ENCODE peak calls at places on chromosomes 12 and 14, in four cellular contexts. W is HepG2, M is A549, P is K562. V is an unnamed sample.

GRCh38 chr12:109387425-109388166 is 39.9 kb downstream of the MYO1H start:
- DNase-seq in W (peak; percentile 73), M (peak; percentile 43), P (peak; percentile 23), V (peak; percentile 13)

GRCh38 chr14:66070542-66071319 is 415.4 kb upstream of the CCDC196 start:
- DNase-seq in W (peak; percentile 18), M (peak; percentile 55), P (peak; percentile 76), V (no peak)

GRCh38 chr12:99259040-99259934 is 388.3 kb upstream of the GARIN6 start:
- DNase-seq in W (no peak), M (no peak), P (no peak), V (no peak)

GRCh38 chr14:62117010-62117717 is 354.9 kb downstream of the SNAPC1 start:
- DNase-seq in W (peak; percentile 38), M (peak; percentile 15), P (no peak), V (peak; percentile 83)

GRCh38 chr12:132560831-132561783 is 49.3 kb downstream of the LRCOL1 start:
- DNase-seq in W (peak; percentile 62), M (peak; percentile 89), P (peak; percentile 81), V (peak; percentile 51)

GRCh38 chr14:23300687-23301223 is 1.9 kb downstream of the PPP1R3E start:
- DNase-seq in W (peak; percentile 43), M (no peak), P (no peak), V (peak; percentile 13)

GRCh38 chr12:58509116-58509885 is 411.0 kb downstream of the LRIG3 start:
- DNase-seq in W (no peak), M (peak; percentile 2), P (no peak), V (peak; percentile 91)

GRCh38 chr14:68928770-68929550 is 50.1 kb downstream of the ACTN1 start:
- DNase-seq in W (no peak), M (no peak), P (no peak), V (no peak)

GRCh38 chr12:123119808-123120207 is 31.1 kb downstream of the PITPNM2 start:
- DNase-seq in W (no peak), M (no peak), P (no peak), V (no peak)

GRCh38 chr14:95157987-95158712 is 821 bp upstream of the DICER1 start:
- DNase-seq in W (peak; percentile 20), M (peak; percentile 57), P (peak; percentile 15), V (no peak)

GRCh38 chr12:103852498-103852992 is 11.5 kb upstream of the NT5DC3 start:
- DNase-seq in W (peak; percentile 75), M (no peak), P (no peak), V (peak; percentile 54)

GRCh38 chr14:77654001-77654431 is 37.6 kb upstream of the SPTLC2 start:
- DNase-seq in W (no peak), M (no peak), P (no peak), V (no peak)

GRCh38 chr14:56964885-56965284 is 154.6 kb upstream of the OTX2 start:
- DNase-seq in W (no peak), M (no peak), P (no peak), V (no peak)

GRCh38 chr14:51776102-51776894 is 84.1 kb upstream of the GNG2 start:
- DNase-seq in W (peak; percentile 52), M (peak; percentile 75), P (peak; percentile 25), V (peak; percentile 68)

GRCh38 chr12:18658829-18659228 is 79.0 kb downstream of the PLCZ1 start:
- DNase-seq in W (no peak), M (no peak), P (no peak), V (peak; percentile 15)

GRCh38 chr14:35526962-35527361 is 7.0 kb upstream of the INSM2 start:
- DNase-seq in W (no peak), M (no peak), P (no peak), V (no peak)
- TF ChIP-seq MAZ in W (no peak), M (no peak), P (no peak), V (no peak)

GRCh38 chr12:47079894-47080724 is at the start of gene AMIGO2:
- DNase-seq in W (no peak), M (peak; percentile 78), P (peak; percentile 59), V (peak; percentile 54)
- TF ChIP-seq RAD21 in W (no peak), M (peak; percentile 4), P (no peak), V (no peak)

GRCh38 chr12:114685869-114686268 is 1.9 kb upstream of the TBX3 start:
- DNase-seq in W (no peak), M (no peak), P (no peak), V (peak; percentile 71)
- TF ChIP-seq MAZ in W (no peak), M (no peak), P (no peak), V (no peak)

GRCh38 chr12:77120695-77121094 is 55.3 kb upstream of the E2F7 start:
- DNase-seq in W (no peak), M (no peak), P (no peak), V (peak; percentile 65)

GRCh38 chr12:77120156-77120555 is 54.8 kb upstream of the E2F7 start:
- DNase-seq in W (no peak), M (no peak), P (no peak), V (peak; percentile 79)

GRCh38 chr12:77122661-77123060 is 57.3 kb upstream of the E2F7 start:
- DNase-seq in W (no peak), M (no peak), P (no peak), V (peak; percentile 35)

GRCh38 chr12:77124767-77125166 is 59.4 kb upstream of the E2F7 start:
- DNase-seq in W (no peak), M (no peak), P (no peak), V (peak; percentile 49)

DNA sequence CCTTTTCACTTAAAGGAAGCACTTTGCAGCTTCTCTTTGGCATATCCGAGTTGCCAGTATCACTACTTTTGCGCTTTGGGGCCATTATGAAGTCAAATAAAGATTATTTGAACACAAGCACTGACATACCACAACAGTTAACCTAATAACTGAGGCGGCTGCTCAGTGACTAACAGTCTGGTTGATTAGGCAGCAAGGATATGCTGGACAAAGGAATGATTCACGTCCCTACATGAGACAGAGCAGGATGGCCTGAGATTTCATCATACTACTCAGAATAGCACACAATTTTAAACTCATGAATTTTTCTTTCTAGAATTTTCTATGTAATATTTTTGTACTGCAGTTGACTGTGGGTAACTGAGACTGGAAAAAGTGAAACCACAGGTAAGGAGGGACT is 56.9 kb upstream of the E2F7 start:
- DNase-seq in W (peak; percentile 13), M (no peak), P (no peak), V (peak; percentile 97)
- TF ChIP-seq RAD21 in W (no peak), M (no peak), P (no peak), V (peak; percentile 21)

GRCh38 chr14:36580141-36580855 is 2.1 kb downstream of the NKX2-8 start:
- DNase-seq in W (no peak), M (no peak), P (no peak), V (no peak)

GRCh38 chr14:36580856-36581831 is 1.3 kb downstream of the NKX2-8 start:
- DNase-seq in W (no peak), M (peak; percentile 45), P (no peak), V (peak; percentile 16)

GRCh38 chr14:36582874-36583241 is 444 bp upstream of the NKX2-8 start:
- DNase-seq in W (no peak), M (no peak), P (no peak), V (no peak)

GRCh38 chr14:36583242-36584166 is 1.1 kb upstream of the NKX2-8 start:
- DNase-seq in W (no peak), M (no peak), P (no peak), V (no peak)

GRCh38 chr14:36582011-36582873 is at the start of gene NKX2-8:
- DNase-seq in W (no peak), M (peak; percentile 49), P (peak; percentile 28), V (no peak)
- TF ChIP-seq MAZ in W (no peak), M (no peak), P (no peak), V (no peak)

V was measured in IMR-90.